ENCODE peak calls at places on chromosomes 2 and 18, in nine cellular contexts. H is GM23338, X is stomach, C is HCT116, E is H1, D is Panc1, B is breast epithelium, I is transverse colon, G is HepG2. R is an unnamed sample.
A peak's percentile ranks its signal among the peaks of the same experiment; 100 is the strongest.

GRCh38 chr2:219570924-219571310 is 422 bp downstream of the OBSL1 start:
- DNase-seq in B (no peak), X (no peak), D (no peak), E (no peak), G (no peak), H (no peak), I (no peak), C (no peak), R (no peak)

GRCh38 chr2:143070688-143071087 is 58.5 kb upstream of the ARHGAP15 start:
- DNase-seq in C (no peak), B (no peak), D (no peak), G (no peak), X (no peak), E (no peak), I (no peak), H (no peak), R (peak; percentile 16)

GRCh38 chr2:28280576-28280975 is 112.1 kb upstream of the FOSL2 start:
- DNase-seq in H (no peak), C (no peak), E (no peak), B (no peak), X (no peak), D (no peak), I (no peak), G (no peak), R (no peak)

GRCh38 chr2:49914281-49914680 is 760.0 kb upstream of the FSHR start:
- DNase-seq in G (no peak), C (no peak), B (peak; percentile 58), X (no peak), D (no peak), E (peak; percentile 15), H (no peak), I (no peak), R (no peak)

GRCh38 chr2:207848545-207848928 is 78.8 kb upstream of the FZD5 start:
- DNase-seq in C (no peak), E (no peak), G (peak; percentile 80), I (no peak), B (no peak), D (no peak), H (no peak), X (no peak), R (no peak)

GRCh38 chr2:705971-706511 is 28.8 kb upstream of the TMEM18 start:
- DNase-seq in C (no peak), H (no peak), G (no peak), X (no peak), D (no peak), E (no peak), B (no peak), I (no peak), R (no peak)

GRCh38 chr2:9637330-9637729 is 6.5 kb upstream of the YWHAQ start:
- DNase-seq in X (no peak), C (peak; percentile 53), H (no peak), E (no peak), G (peak; percentile 62), B (no peak), D (no peak), I (no peak), R (no peak)

GRCh38 chr2:101355561-101356130 is 31.7 kb downstream of the CREG2 start:
- DNase-seq in B (no peak), I (no peak), H (no peak), E (no peak), C (no peak), G (no peak), D (no peak), X (no peak), R (no peak)

GRCh38 chr2:160210599-160211138 is 10.6 kb upstream of the ITGB6 start:
- DNase-seq in X (peak; percentile 79), B (peak; percentile 45), I (peak; percentile 87), H (peak; percentile 86), D (no peak), E (peak; percentile 36), G (peak; percentile 60), C (peak; percentile 68), R (peak; percentile 27)

GRCh38 chr2:36480028-36480427 is 117.9 kb downstream of the FEZ2 start:
- DNase-seq in B (no peak), H (no peak), I (no peak), X (no peak), D (no peak), E (no peak), G (no peak), C (no peak), R (no peak)

GRCh38 chr2:121356058-121356640 is 71.1 kb upstream of the TFCP2L1 start:
- DNase-seq in H (peak; percentile 92), I (peak; percentile 59), X (peak; percentile 56), E (peak; percentile 46), D (peak; percentile 35), G (peak; percentile 55), B (peak; percentile 53), C (peak; percentile 48), R (peak; percentile 21)

GRCh38 chr18:48889981-48890735 is 60.6 kb downstream of the SMAD7 start:
- DNase-seq in H (no peak), G (no peak), B (no peak), D (no peak), E (no peak), X (no peak), I (no peak), C (no peak), R (no peak)

GRCh38 chr2:222708274-222708710 is 36.8 kb downstream of the MOGAT1 start:
- DNase-seq in C (peak; percentile 64), I (peak; percentile 82), D (no peak), B (peak; percentile 63), G (peak; percentile 76), E (no peak), H (peak; percentile 83), X (peak; percentile 89), R (peak; percentile 45)

GRCh38 chr2:54772110-54772509 is 48.6 kb downstream of the EML6 start:
- DNase-seq in X (no peak), D (no peak), E (no peak), H (no peak), G (no peak), I (no peak), C (peak; percentile 59), B (no peak), R (no peak)

GRCh38 chr2:62209427-62209991 is 13.6 kb downstream of the B3GNT2 start:
- DNase-seq in X (no peak), H (no peak), I (no peak), D (no peak), E (no peak), G (no peak), C (no peak), B (no peak), R (no peak)

GRCh38 chr2:230931556-230932231 is 6.7 kb upstream of the GPR55 start:
- DNase-seq in D (no peak), H (no peak), E (no peak), X (peak; percentile 21), B (no peak), G (no peak), I (no peak), C (no peak), R (no peak)

GRCh38 chr18:36420826-36421225 is 123.3 kb downstream of the FHOD3 start:
- DNase-seq in C (no peak), D (no peak), E (no peak), X (no peak), I (no peak), H (no peak), B (no peak), G (no peak), R (no peak)

GRCh38 chr18:36415606-36416005 is 118.1 kb downstream of the FHOD3 start:
- DNase-seq in G (no peak), C (no peak), D (no peak), H (no peak), B (no peak), E (no peak), X (no peak), I (no peak), R (no peak)

GRCh38 chr18:36419913-36420531 is 122.5 kb downstream of the FHOD3 start:
- DNase-seq in B (no peak), H (peak; percentile 43), C (peak; percentile 60), D (peak; percentile 33), G (peak; percentile 5), E (no peak), I (no peak), X (no peak), R (no peak)

GRCh38 chr18:36424741-36425142 is 127.2 kb downstream of the FHOD3 start:
- DNase-seq in E (no peak), I (no peak), G (peak; percentile 6), H (no peak), X (no peak), C (peak; percentile 29), B (no peak), D (no peak), R (no peak)

DNA sequence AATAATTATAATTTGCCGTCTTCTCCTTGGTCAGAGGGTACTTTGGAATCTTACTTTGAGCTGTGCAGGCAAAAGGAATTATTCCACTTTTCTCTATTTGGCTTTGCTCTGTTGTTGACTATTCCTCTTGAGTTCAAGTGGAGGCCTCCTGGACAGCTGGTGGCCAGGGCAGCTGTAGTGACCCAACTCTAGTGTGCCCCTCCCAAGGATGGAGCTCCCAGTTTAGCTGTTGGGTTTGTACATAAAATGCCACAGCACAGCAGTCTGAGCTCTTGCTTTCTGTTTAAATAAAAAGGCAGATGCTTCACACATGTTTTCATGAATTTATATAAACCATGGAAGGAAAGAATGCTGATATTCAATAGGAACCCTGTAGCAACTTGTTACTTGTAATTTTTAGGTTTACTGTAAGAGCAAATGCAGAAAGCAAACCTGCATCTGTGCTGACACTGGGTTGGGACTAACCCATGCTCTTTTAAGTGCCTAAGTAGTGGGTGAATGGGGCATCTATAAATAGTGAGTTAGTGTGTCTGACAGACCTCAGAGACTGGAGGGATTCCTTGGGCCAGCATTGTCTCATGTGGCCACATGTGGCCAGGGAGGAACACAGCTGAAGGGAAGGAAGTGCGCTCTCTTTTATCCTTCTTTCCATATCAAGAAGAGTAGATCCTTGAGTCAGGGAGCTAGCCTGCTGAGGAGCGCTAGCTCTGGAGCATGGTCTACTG is 121.8 kb downstream of the FHOD3 start:
- DNase-seq in D (no peak), H (no peak), E (no peak), I (no peak), C (no peak), B (no peak), G (no peak), X (no peak), R (no peak)
- H3K27ac ChIP-seq in D (no peak overlapping the region), H (no peak overlapping the region), E (no peak overlapping the region), I (no peak overlapping the region), C (no peak overlapping the region), B (no peak overlapping the region), G (no peak overlapping the region), X (no peak overlapping the region), R (no peak overlapping the region)

GRCh38 chr2:171553858-171554257 is 31.6 kb downstream of the CYBRD1 start:
- DNase-seq in G (peak; percentile 94), I (peak; percentile 10), H (peak; percentile 62), B (no peak), C (no peak), D (peak; percentile 57), E (no peak), X (no peak), R (no peak)
- H3K4me3 ChIP-seq in G (peak overlapping the region; percentile 58), I (no peak overlapping the region), H (no peak overlapping the region), B (no peak overlapping the region), C (no peak overlapping the region), D (peak overlapping the region; percentile 49), E (no peak overlapping the region), X (no peak overlapping the region), R (no peak overlapping the region)

GRCh38 chr2:192195548-192196418 is 1.1 kb upstream of the TMEFF2 start:
- DNase-seq in I (no peak), C (no peak), G (no peak), E (no peak), X (peak; percentile 25), H (peak; percentile 69), D (no peak), B (no peak), R (no peak)
- TF ChIP-seq POLR2AphosphoS5 in I (no peak), C (no peak), G (no peak), E (no peak), X (no peak), H (no peak), D (no peak), B (no peak), R (no peak)

GRCh38 chr2:111251711-111252110 is 131.0 kb downstream of the BCL2L11 start:
- DNase-seq in C (no peak), E (no peak), B (no peak), I (no peak), H (no peak), X (no peak), G (no peak), D (no peak), R (no peak)
- H3K27ac ChIP-seq in C (no peak overlapping the region), E (no peak overlapping the region), B (no peak overlapping the region), I (no peak overlapping the region), H (no peak overlapping the region), X (no peak overlapping the region), G (no peak overlapping the region), D (no peak overlapping the region), R (no peak overlapping the region)